ENCODE peak calls at places on chromosomes 1 and 21, in six cellular contexts. T is anterior cingulate cortex, N is SJSA1, H is renal cortical epithelial cell, K is sigmoid colon, X is SHP77. A is an unnamed sample.

GRCh38 chr1:220652995-220653394 is 37.2 kb upstream of the C1orf115 start:
- DNase-seq in T (no peak), N (no peak), H (no peak), K (no peak), X (no peak), A (no peak)

GRCh38 chr1:192539450-192540132 is 36.0 kb upstream of the RGS1 start:
- DNase-seq in T (no peak), N (peak), H (peak), K (no peak), X (no peak), A (no peak)

GRCh38 chr1:195733826-195734225 is 874.4 kb downstream of the KCNT2 start:
- DNase-seq in T (no peak), N (no peak), H (peak), K (no peak), X (peak), A (no peak)

GRCh38 chr1:46449223-46450159 is 40.1 kb upstream of the DMBX1 start:
- DNase-seq in T (no peak), N (no peak), H (no peak), K (no peak), X (no peak), A (no peak)

GRCh38 chr1:92792340-92792782 is 7.5 kb upstream of the EVI5 start:
- DNase-seq in T (no peak), N (no peak), H (peak), K (no peak), X (no peak), A (peak)

GRCh38 chr1:100544791-100545190 is 6.9 kb downstream of the GPR88 start:
- DNase-seq in T (no peak), N (no peak), H (no peak), K (no peak), X (no peak), A (no peak)

GRCh38 chr1:38344705-38345104 is 298.1 kb upstream of the POU3F1 start:
- DNase-seq in T (no peak), N (no peak), H (no peak), K (no peak), X (no peak), A (no peak)

GRCh38 chr1:45979074-45979777 is 153.2 kb downstream of the PIK3R3 start:
- DNase-seq in T (no peak), N (no peak), H (peak), K (no peak), X (peak), A (peak)

GRCh38 chr21:17472592-17473271 is 40.1 kb upstream of the CXADR start:
- DNase-seq in T (no peak), N (no peak), H (no peak), K (no peak), X (no peak), A (no peak)

GRCh38 chr21:41169258-41169576 is 1.3 kb downstream of the BACE2 start:
- DNase-seq in T (no peak), N (no peak), H (no peak), K (no peak), X (no peak), A (no peak)

GRCh38 chr1:176157995-176158394 is 49.1 kb downstream of the COP1 start:
- DNase-seq in T (no peak), N (no peak), H (peak), K (no peak), X (no peak), A (no peak)

GRCh38 chr1:218345673-218346390 is 696 bp downstream of the TGFB2 start:
- DNase-seq in T (peak), N (peak), H (peak), K (peak), X (no peak), A (peak)

GRCh38 chr1:76830373-76830772 is 36.9 kb upstream of the ST6GALNAC5 start:
- DNase-seq in T (no peak), N (no peak), H (no peak), K (no peak), X (no peak), A (no peak)

GRCh38 chr21:35191128-35191527 is 142.0 kb upstream of the RUNX1 start:
- DNase-seq in T (no peak), N (no peak), H (no peak), K (no peak), X (no peak), A (no peak)

A was measured in NCI-H510A.